ENCODE peak calls at places on chromosome 7, in seven cellular contexts. L is dermis blood vessel endothelial cell; R is NAMALWA; O is activated CD8-positive, alpha-beta memory T cell treated with anti-CD3 and anti-CD28 coated beads for 24 hours; M is osteoblast; C is NCI-H1105; K is NCI-H2107. V is an unnamed sample.

GRCh38 chr7:12067156-12067831 is 143.8 kb upstream of the TMEM106B start:
- DNase-seq in L (peak), R (peak), O (peak), M (no peak), C (peak), K (peak), V (peak)

GRCh38 chr7:148763622-148764021 is 64.9 kb downstream of the CUL1 start:
- DNase-seq in L (no peak), R (no peak), O (no peak), M (no peak), C (no peak), K (no peak), V (no peak)

GRCh38 chr7:23956769-23957556 is 246.9 kb downstream of the STK31 start:
- DNase-seq in L (no peak), R (no peak), O (no peak), M (no peak), C (no peak), K (no peak), V (no peak)

GRCh38 chr7:134813668-134814067 is 34.2 kb downstream of the CALD1 start:
- DNase-seq in L (peak), R (no peak), O (no peak), M (no peak), C (no peak), K (no peak), V (no peak)

GRCh38 chr7:7681936-7682329 is 36.5 kb downstream of the RPA3 start:
- DNase-seq in L (peak), R (no peak), O (no peak), M (no peak), C (no peak), K (no peak), V (no peak)

GRCh38 chr7:150970424-150970823 is 7.7 kb downstream of the KCNH2 start:
- DNase-seq in L (no peak), R (no peak), O (no peak), M (no peak), C (no peak), K (no peak), V (no peak)

GRCh38 chr7:47937065-47937687 is 11.1 kb downstream of the PKD1L1 start:
- DNase-seq in L (no peak), R (peak), O (no peak), M (no peak), C (no peak), K (no peak), V (peak)

GRCh38 chr7:158123214-158123613 is 464.4 kb downstream of the PTPRN2 start:
- DNase-seq in L (no peak), R (no peak), O (no peak), M (peak), C (no peak), K (no peak), V (no peak)

GRCh38 chr7:27677912-27678612 is 15.4 kb upstream of the HIBADH start:
- DNase-seq in L (peak), R (no peak), O (no peak), M (peak), C (no peak), K (no peak), V (no peak)

GRCh38 chr7:51732951-51733350 is 416.3 kb upstream of the COBL start:
- DNase-seq in L (no peak), R (peak), O (no peak), M (no peak), C (no peak), K (no peak), V (no peak)

GRCh38 chr7:92613720-92614119 is 23.5 kb upstream of the FAM133B start:
- DNase-seq in L (no peak), R (no peak), O (no peak), M (no peak), C (no peak), K (no peak), V (no peak)

GRCh38 chr7:57204411-57204811 is 72.2 kb upstream of the ZNF479 start:
- DNase-seq in L (no peak), R (no peak), O (no peak), M (no peak), C (no peak), K (no peak), V (no peak)

GRCh38 chr7:20477091-20477490 is 138.4 kb upstream of the ABCB5 start:
- DNase-seq in L (no peak), R (no peak), O (no peak), M (no peak), C (no peak), K (no peak), V (no peak)